ENCODE peak calls at places on chromosomes 6 and 20, in four cellular contexts. E is MM.1S, Z is upper lobe of left lung, K is IMR-90. P is an unnamed sample.

GRCh38 chr6:139474145-139475108 is 100.0 kb upstream of the CITED2 start:
- DNase-seq in E (no peak), Z (no peak), K (peak), P (no peak)

GRCh38 chr6:17803409-17803808 is 96.7 kb upstream of the NUP153 start:
- DNase-seq in E (no peak), Z (no peak), K (no peak), P (no peak)

GRCh38 chr6:159654483-159655098 is 38.5 kb downstream of the SOD2 start:
- DNase-seq in E (peak), Z (no peak), K (peak), P (no peak)

GRCh38 chr20:23269954-23270353 is 80.6 kb upstream of the NXT1 start:
- DNase-seq in E (no peak), Z (no peak), K (no peak), P (no peak)

GRCh38 chr6:14883921-14884320 is 361.9 kb upstream of the JARID2 start:
- DNase-seq in E (no peak), Z (no peak), K (peak), P (no peak)

GRCh38 chr6:33839399-33840063 is 35.7 kb upstream of the MLN start:
- DNase-seq in E (no peak), Z (no peak), K (no peak), P (no peak)

GRCh38 chr6:138508676-138508988 is 9.3 kb upstream of the NHSL1 start:
- DNase-seq in E (no peak), Z (no peak), K (no peak), P (no peak)

GRCh38 chr6:157148391-157149323 is 174.7 kb downstream of the TMEM242 start:
- DNase-seq in E (no peak), Z (peak), K (peak), P (no peak)

GRCh38 chr6:28207244-28208179 is 17.6 kb upstream of the ZSCAN9 start:
- DNase-seq in E (peak), Z (peak), K (peak), P (no peak)

GRCh38 chr6:117317261-117317660 is 51.9 kb downstream of the VGLL2 start:
- DNase-seq in E (peak), Z (no peak), K (peak), P (no peak)

GRCh38 chr20:46312075-46312944 is 4.0 kb upstream of the CDH22 start:
- DNase-seq in E (no peak), Z (peak), K (no peak), P (no peak)

GRCh38 chr6:95574811-95575210 is 2.5 kb upstream of the MANEA start:
- DNase-seq in E (no peak), Z (no peak), K (peak), P (no peak)

GRCh38 chr20:41135888-41136243 is 1.5 kb upstream of the PLCG1 start:
- DNase-seq in E (no peak), Z (no peak), K (no peak), P (no peak)

GRCh38 chr6:85580878-85581267 is 12.8 kb downstream of the SNX14 start:
- DNase-seq in E (no peak), Z (no peak), K (peak), P (no peak)

GRCh38 chr6:99641270-99641669 is 34.6 kb downstream of the PRDM13 start:
- DNase-seq in E (no peak), Z (no peak), K (no peak), P (no peak)

GRCh38 chr6:50845499-50846108 is 26.9 kb downstream of the TFAP2B start:
- DNase-seq in E (no peak), Z (peak), K (no peak), P (no peak)

GRCh38 chr6:134122775-134123174 is 70.4 kb upstream of the SLC2A12 start:
- DNase-seq in E (no peak), Z (no peak), K (no peak), P (no peak)

GRCh38 chr20:2397595-2398145 is 17.0 kb downstream of the TGM6 start:
- DNase-seq in E (no peak), Z (no peak), K (no peak), P (no peak)
- TF ChIP-seq CTCF in E (peak), Z (no peak), K (no peak), P (no peak)

DNA sequence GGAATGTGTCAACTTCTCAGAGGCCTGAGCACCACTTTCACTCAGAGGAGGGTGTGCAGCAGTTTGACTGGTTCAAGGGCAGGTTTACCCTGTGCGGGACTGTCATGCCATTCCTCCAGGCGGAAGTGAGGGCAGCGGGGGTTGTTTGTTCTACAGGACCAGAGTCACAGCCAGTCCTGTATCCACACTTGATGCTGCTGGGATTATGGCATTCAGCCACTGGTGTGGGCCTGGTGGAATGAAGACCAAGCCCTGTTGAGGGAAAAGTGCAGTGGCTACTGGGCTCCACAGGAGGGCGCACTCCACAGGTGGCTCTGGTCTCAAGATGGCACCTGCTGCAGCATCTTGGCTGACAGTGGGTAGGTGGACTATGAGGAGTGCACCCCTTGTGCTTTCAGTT is 14.8 kb downstream of the SEMG2 start:
- DNase-seq in E (no peak), Z (no peak), K (no peak), P (no peak)
- TF ChIP-seq CTCF in E (peak), Z (peak), K (peak), P (peak)

GRCh38 chr6:82385546-82385945 is 21.9 kb downstream of the TPBG start:
- DNase-seq in E (no peak), Z (no peak), K (no peak), P (no peak)

GRCh38 chr6:82380566-82381185 is 17.1 kb downstream of the TPBG start:
- DNase-seq in E (no peak), Z (no peak), K (no peak), P (no peak)

GRCh38 chr6:82385961-82386360 is 22.3 kb downstream of the TPBG start:
- DNase-seq in E (no peak), Z (no peak), K (no peak), P (no peak)

GRCh38 chr6:82381278-82381677 is 17.7 kb downstream of the TPBG start:
- DNase-seq in E (peak), Z (no peak), K (no peak), P (no peak)

DNA sequence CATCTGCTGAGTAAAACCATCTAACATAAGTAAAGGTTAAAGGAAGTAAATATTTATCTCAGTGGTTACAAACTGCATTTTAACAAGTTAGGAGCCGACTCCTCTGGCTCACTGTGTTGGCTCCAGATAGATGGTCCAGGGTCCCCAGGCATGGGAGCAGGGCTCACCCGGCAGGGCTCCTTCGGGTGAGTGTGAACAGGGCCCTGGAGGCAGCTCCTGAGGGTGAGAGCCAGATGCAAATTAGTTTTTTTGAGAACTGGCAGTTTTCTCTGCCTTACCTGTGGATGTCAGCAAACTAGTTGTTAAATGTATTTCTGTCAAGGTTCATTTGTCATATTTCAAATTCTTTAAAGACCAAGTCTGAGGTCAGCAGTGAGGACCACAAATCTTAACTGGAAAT is 21.5 kb downstream of the TPBG start:
- DNase-seq in E (peak), Z (no peak), K (no peak), P (no peak)
- TF ChIP-seq CTCF in E (no peak), Z (no peak), K (no peak), P (no peak)

DNA sequence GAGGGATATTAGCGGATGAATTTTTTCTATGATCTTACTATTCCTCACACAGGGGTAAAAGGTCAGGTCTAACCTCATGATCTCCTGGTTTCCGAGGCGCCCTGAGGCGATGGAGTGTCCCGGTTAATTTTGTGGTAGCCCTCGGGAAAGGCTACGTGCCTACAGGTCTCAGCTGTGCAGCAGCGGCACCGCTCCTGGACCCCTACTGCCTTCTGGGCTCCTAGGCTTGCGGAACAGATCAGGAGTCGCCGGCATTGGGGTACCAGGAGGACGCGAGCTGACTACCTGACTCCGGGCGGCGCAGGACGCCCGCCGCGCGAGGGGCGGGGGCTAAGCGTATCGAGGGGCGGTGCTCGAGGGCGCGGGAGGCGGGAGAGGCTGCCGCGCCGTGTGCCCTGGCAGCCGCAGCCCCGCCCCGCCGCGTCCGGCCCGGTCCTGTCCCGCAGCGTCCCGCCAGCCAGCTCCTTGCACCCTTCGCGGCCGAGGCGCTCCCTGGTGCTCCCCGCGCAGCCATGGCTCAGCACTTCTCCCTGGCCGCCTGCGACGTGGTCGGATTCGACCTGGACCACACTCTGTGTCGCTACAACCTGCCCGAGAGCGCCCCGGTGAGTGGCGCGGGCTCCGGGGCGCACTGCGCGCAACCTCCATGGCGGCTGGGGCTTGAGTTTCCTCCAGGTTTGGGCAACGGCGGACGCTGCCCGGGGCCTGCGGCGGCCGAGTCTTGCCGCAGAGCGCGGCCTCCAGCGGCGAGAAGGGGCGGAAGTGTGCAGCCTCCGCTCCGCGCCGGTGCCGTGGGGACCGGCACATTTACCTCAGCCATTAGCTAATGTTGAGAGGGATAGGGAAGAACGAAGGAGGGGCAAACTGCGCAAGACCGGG is at the start of gene NT5DC1:
- DNase-seq in E (peak), Z (peak), K (peak), P (peak)
- TF ChIP-seq CTCF in E (peak), Z (peak), K (no peak), P (peak)

GRCh38 chr6:31811645-31812044 is 3.4 kb downstream of the HSPA1L start:
- DNase-seq in E (no peak), Z (no peak), K (no peak), P (no peak)

GRCh38 chr6:31805939-31806469 is 762 bp downstream of the LSM2 start:
- DNase-seq in E (no peak), Z (no peak), K (no peak), P (no peak)

DNA sequence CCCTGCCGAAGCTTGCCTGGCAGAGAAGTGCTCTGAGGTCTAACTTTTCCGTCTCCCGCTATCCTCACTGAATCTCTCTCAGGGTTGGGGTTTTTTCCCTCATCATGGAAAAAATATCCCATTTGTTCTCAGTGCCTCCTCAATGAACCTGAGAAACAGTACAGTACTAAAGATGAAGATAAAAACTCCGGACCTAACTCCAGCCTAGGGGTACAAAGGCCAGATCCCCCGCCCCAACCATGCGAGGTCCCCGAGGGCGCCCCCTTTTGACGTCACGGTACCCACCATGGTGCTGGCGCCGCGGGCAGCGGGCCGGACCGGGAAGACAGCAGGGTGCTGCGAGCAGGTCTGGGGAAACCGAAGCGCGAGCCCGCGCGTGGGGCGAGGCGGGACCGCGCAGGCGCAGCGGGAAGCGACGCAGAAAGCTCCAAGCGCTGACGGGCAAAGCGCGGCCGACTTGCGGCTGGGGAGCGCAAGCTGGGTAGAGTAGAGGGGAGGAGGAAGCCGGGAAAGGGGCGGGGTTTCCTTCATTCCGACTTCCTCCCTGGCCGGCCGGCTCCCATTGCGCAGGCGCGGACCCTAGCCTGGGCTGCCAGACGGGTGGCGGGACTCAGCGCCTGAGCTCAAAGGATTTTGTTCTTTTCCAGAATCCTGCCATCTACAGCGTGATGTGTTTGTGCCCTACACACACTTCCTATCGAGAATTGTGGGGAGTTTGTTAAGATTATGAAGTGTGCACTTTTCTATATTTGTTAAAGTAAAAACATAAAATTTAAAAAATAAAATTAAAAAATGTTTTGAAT is at the start of gene LSM2:
- DNase-seq in E (peak), Z (peak), K (peak), P (peak)
- TF ChIP-seq CTCF in E (peak), Z (no peak), K (peak), P (no peak)

DNA sequence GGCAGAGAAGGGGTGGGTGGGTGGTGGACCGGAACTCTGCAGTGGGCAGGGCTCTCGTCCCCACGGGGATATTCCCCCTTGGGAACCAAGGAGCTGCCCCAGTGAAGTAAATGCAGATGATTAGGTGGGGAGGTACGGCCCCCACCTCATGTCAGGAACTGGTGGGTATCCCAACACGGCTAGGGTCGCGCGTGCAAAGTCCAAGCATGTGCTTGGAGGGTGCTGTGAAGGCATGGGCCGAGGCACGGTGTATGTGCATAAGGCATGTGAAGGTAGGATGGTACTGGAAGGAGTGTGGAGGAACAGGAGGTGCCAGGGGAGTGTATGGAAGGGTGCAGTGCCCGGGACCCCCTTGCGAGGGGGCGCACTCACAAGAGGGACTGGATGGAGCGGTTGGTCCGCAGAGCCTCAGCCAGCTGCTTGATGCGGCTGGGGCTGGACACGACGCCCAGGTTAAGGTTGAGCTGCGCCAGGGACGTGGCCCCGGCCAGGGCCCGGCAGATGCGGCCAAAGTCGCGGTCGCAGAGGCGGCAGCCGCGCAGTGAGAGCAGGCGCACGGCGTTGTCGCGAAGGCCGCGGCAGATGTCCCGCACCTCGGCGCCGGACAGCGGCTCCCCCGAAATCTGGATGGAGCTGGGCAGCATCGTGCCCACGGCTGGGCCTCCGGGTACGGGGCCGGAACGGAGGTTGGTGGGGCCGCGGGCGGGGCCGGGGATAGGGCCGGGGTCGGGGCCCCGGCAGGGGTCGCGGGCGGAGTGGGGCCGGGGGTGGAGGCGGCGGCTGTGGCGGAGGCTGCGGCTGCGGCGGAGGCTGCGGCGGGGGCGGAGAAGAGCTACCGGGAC is 783 bp downstream of the LRRC73 start:
- DNase-seq in E (no peak), Z (no peak), K (no peak), P (no peak)
- TF ChIP-seq CTCF in E (no peak), Z (no peak), K (no peak), P (no peak)

GRCh38 chr6:166032366-166033171 is 135.1 kb downstream of the TBXT start:
- DNase-seq in E (no peak), Z (no peak), K (peak), P (no peak)
- TF ChIP-seq CTCF in E (no peak), Z (no peak), K (peak), P (peak)

P was measured in type B pancreatic cell.